ENCODE peak calls at places on chromosomes 3 and 15, in six cellular contexts. C is A549; B is kidney; W is CD8-positive, alpha-beta T cell; Q is cardiac muscle cell; O is ovary. U is an unnamed sample. For H3K9me3, the result is how much of the 10 kb centered on the place peaks cover.

GRCh38 chr3:12908859-12909258 is 67.5 kb upstream of the RPL32 start:
- DNase-seq in C (no peak), W (no peak), O (no peak), B (no peak), Q (no peak), U (no peak)

GRCh38 chr15:73540161-73540560 is 93.0 kb downstream of the NPTN start:
- DNase-seq in B (no peak), C (peak), O (no peak), Q (no peak), W (no peak), U (no peak)

GRCh38 chr3:64685800-64686445 is 1.9 kb downstream of the ADAMTS9 start:
- DNase-seq in B (peak), O (peak), Q (peak), W (no peak), C (peak), U (peak)

GRCh38 chr15:41498657-41499056 is 5.0 kb downstream of the ITPKA start:
- DNase-seq in W (no peak), C (no peak), O (no peak), Q (no peak), B (no peak), U (no peak)

GRCh38 chr3:138936763-138937689 is 9.9 kb downstream of the FOXL2 start:
- DNase-seq in W (no peak), O (peak), C (no peak), B (no peak), Q (no peak), U (no peak)

GRCh38 chr3:27127879-27128278 is 241.3 kb downstream of the NEK10 start:
- DNase-seq in Q (no peak), O (no peak), W (no peak), C (no peak), B (no peak), U (no peak)

GRCh38 chr3:152538518-152538917 is 269.8 kb downstream of the MBNL1 start:
- DNase-seq in C (no peak), O (no peak), Q (no peak), B (no peak), W (no peak), U (no peak)

GRCh38 chr15:67091073-67091965 is 25.9 kb downstream of the SMAD3 start:
- DNase-seq in B (peak), O (peak), Q (peak), W (peak), C (peak), U (no peak)

GRCh38 chr3:193857996-193858395 is 265.0 kb downstream of the OPA1 start:
- DNase-seq in Q (no peak), O (no peak), B (no peak), C (peak), W (no peak), U (no peak)

GRCh38 chr3:69749461-69749860 is 10.2 kb downstream of the MITF start:
- DNase-seq in B (no peak), O (no peak), W (no peak), Q (no peak), C (no peak), U (no peak)

GRCh38 chr3:42473083-42473932 is 29.1 kb upstream of the VIPR1 start:
- DNase-seq in C (no peak), W (no peak), Q (peak), O (no peak), B (peak), U (peak)

GRCh38 chr3:159102001-159102400 is 300.1 kb downstream of the MFSD1 start:
- DNase-seq in B (no peak), C (no peak), W (no peak), O (no peak), Q (no peak), U (no peak)

GRCh38 chr15:39511000-39511914 is 69.6 kb upstream of the THBS1 start:
- DNase-seq in O (peak), C (peak), B (peak), Q (peak), W (no peak), U (no peak)

GRCh38 chr3:15253023-15253697 is 47.1 kb downstream of the CAPN7 start:
- DNase-seq in O (no peak), B (no peak), C (no peak), Q (no peak), W (no peak), U (no peak)

GRCh38 chr15:100588638-100589242 is 13.2 kb downstream of the LINS1 start:
- DNase-seq in B (no peak), Q (peak), W (no peak), C (peak), O (no peak), U (no peak)

GRCh38 chr15:61200626-61201025 is 28.5 kb downstream of the RORA start:
- DNase-seq in C (no peak), B (no peak), O (no peak), W (no peak), Q (no peak), U (no peak)

GRCh38 chr15:43105077-43105769 is 615 bp downstream of the UBR1 start:
- DNase-seq in C (peak), O (no peak), W (no peak), Q (peak), B (no peak), U (no peak)

GRCh38 chr3:18122264-18122663 is 302.9 kb downstream of the SATB1 start:
- DNase-seq in C (no peak), Q (no peak), B (no peak), W (no peak), O (no peak), U (no peak)

GRCh38 chr3:151813777-151814176 is at the start of gene AADAC:
- DNase-seq in Q (no peak), C (no peak), O (no peak), B (no peak), W (no peak), U (no peak)

GRCh38 chr3:94292151-94292550 is 229.3 kb downstream of the NSUN3 start:
- DNase-seq in B (no peak), Q (no peak), W (no peak), C (no peak), O (no peak), U (no peak)

GRCh38 chr3:15629860-15630597 is 28.5 kb downstream of the BTD start:
- DNase-seq in B (no peak), C (peak), Q (peak), O (no peak), W (peak), U (no peak)

GRCh38 chr3:137946341-137946973 is 63.5 kb upstream of the CLDN18 start:
- DNase-seq in B (peak), W (peak), Q (peak), C (peak), O (peak), U (peak)

GRCh38 chr15:90956551-90957104 is 1.9 kb downstream of the RCCD1 start:
- DNase-seq in W (peak), C (peak), B (peak), O (peak), Q (peak), U (peak)

GRCh38 chr15:100892013-100892355 is 12.4 kb downstream of the ALDH1A3 start:
- DNase-seq in W (no peak), O (no peak), Q (no peak), C (no peak), B (no peak), U (no peak)

GRCh38 chr15:88894819-88895767 is at the start of gene HAPLN3:
- DNase-seq in Q (peak), C (peak), O (peak), B (peak), W (peak), U (no peak)

GRCh38 chr3:98734737-98735136 is 28.4 kb upstream of the ST3GAL6 start:
- DNase-seq in B (no peak), W (no peak), O (no peak), C (no peak), Q (no peak), U (no peak)

GRCh38 chr3:80060664-80061063 is 292.9 kb upstream of the ROBO1 start:
- DNase-seq in W (no peak), B (no peak), Q (no peak), O (no peak), C (no peak), U (no peak)

GRCh38 chr3:148162132-148162531 is 535.6 kb upstream of the AGTR1 start:
- DNase-seq in Q (no peak), O (no peak), W (no peak), B (no peak), C (no peak), U (no peak)

GRCh38 chr15:85475317-85475701 is 94.9 kb downstream of the AKAP13 start:
- DNase-seq in C (no peak), B (no peak), W (no peak), O (no peak), Q (no peak), U (no peak)

GRCh38 chr3:52211268-52211891 is 13.4 kb downstream of the ALAS1 start:
- DNase-seq in O (no peak), Q (no peak), W (no peak), C (no peak), B (no peak), U (no peak)

GRCh38 chr3:52210037-52210436 is 12.1 kb downstream of the ALAS1 start:
- DNase-seq in W (no peak), O (no peak), Q (no peak), C (no peak), B (no peak), U (no peak)

GRCh38 chr3:52208556-52208955 is 10.6 kb downstream of the ALAS1 start:
- DNase-seq in W (no peak), Q (no peak), C (no peak), O (no peak), B (no peak), U (no peak)

GRCh38 chr3:52213005-52213404 is 12.4 kb downstream of the TLR9 start:
- DNase-seq in O (no peak), C (no peak), B (no peak), W (no peak), Q (no peak), U (no peak)

GRCh38 chr3:52210550-52211046 is 12.6 kb downstream of the ALAS1 start:
- DNase-seq in O (no peak), B (no peak), W (no peak), Q (no peak), C (peak), U (no peak)
- TF ChIP-seq CTCF in O (no peak), B (no peak), W (no peak), Q (no peak), C (no peak), U (no peak)

GRCh38 chr15:45023659-45024320 is 795 bp downstream of the SORD start:
- DNase-seq in B (no peak), W (no peak), C (peak), Q (peak), O (no peak), U (no peak)

GRCh38 chr15:45030743-45031142 is 7.7 kb downstream of the SORD start:
- DNase-seq in W (no peak), C (no peak), B (no peak), Q (no peak), O (no peak), U (no peak)

GRCh38 chr15:45022871-45023658 is at the start of gene SORD:
- DNase-seq in W (peak), B (peak), C (peak), O (peak), Q (peak), U (peak)

GRCh38 chr15:45026646-45027045 is 3.7 kb downstream of the SORD start:
- DNase-seq in C (no peak), O (no peak), W (no peak), Q (peak), B (no peak), U (no peak)

GRCh38 chr15:45027220-45027619 is 4.2 kb downstream of the SORD start:
- DNase-seq in C (no peak), O (no peak), B (no peak), Q (peak), W (no peak), U (no peak)
- H3K9me3 ChIP-seq in C (under half), O (under half), B (under half), Q (under half), W (under half), U (under half)

GRCh38 chr3:55630280-55630920 is 143.3 kb upstream of the WNT5A start:
- DNase-seq in W (no peak), B (no peak), Q (no peak), O (no peak), C (no peak), U (no peak)

GRCh38 chr3:55631766-55632331 is 144.7 kb upstream of the WNT5A start:
- DNase-seq in Q (no peak), B (no peak), O (no peak), C (no peak), W (no peak), U (no peak)

GRCh38 chr3:55626284-55626675 is 139.2 kb upstream of the WNT5A start:
- DNase-seq in B (no peak), Q (no peak), O (no peak), C (no peak), W (no peak), U (no peak)

GRCh38 chr3:55630921-55631299 is 143.8 kb upstream of the WNT5A start:
- DNase-seq in B (no peak), Q (no peak), C (no peak), O (no peak), W (no peak), U (no peak)

GRCh38 chr3:55629432-55629831 is 142.3 kb upstream of the WNT5A start:
- DNase-seq in B (no peak), Q (peak), C (no peak), O (peak), W (no peak), U (peak)
- TF ChIP-seq CTCF in B (no peak), Q (no peak), C (no peak), O (no peak), W (no peak), U (no peak)

GRCh38 chr3:73279-73678 is 123.3 kb upstream of the CHL1 start:
- DNase-seq in W (no peak), C (no peak), B (no peak), Q (no peak), O (no peak), U (no peak)
- H3K9me3 ChIP-seq in W (under half), C (under half), B (under half), Q (under half), O (under half), U (under half)

GRCh38 chr3:101495552-101495951 is 17.5 kb downstream of the SENP7 start:
- DNase-seq in O (no peak), W (no peak), B (no peak), Q (no peak), C (peak), U (no peak)
- TF ChIP-seq CTCF in O (no peak), W (no peak), B (no peak), Q (no peak), C (peak), U (no peak)

DNA sequence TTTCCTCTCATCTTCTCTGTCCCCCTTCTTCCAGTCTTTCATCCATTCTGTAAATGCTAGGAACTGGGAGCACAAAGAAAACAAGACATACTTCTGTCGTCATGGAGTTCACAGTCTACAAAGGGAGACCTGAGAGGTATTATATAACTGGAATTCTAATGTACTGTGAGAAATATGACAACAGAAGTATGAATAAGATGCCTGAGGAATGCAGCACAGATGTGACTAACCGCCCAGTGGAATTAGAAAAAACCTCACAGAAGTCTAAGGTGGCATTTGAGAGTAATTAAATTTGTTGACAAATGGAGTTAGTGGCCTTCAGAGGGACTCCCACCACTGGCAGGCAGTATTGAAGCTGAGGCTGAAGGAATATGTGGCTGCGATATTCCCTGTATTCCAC is 168.5 kb upstream of the FAM3D start:
- DNase-seq in O (no peak), C (no peak), B (no peak), W (no peak), Q (no peak), U (no peak)
- H3K9me3 ChIP-seq in O (under half), C (under half), B (under half), W (under half), Q (under half), U (under half)

DNA sequence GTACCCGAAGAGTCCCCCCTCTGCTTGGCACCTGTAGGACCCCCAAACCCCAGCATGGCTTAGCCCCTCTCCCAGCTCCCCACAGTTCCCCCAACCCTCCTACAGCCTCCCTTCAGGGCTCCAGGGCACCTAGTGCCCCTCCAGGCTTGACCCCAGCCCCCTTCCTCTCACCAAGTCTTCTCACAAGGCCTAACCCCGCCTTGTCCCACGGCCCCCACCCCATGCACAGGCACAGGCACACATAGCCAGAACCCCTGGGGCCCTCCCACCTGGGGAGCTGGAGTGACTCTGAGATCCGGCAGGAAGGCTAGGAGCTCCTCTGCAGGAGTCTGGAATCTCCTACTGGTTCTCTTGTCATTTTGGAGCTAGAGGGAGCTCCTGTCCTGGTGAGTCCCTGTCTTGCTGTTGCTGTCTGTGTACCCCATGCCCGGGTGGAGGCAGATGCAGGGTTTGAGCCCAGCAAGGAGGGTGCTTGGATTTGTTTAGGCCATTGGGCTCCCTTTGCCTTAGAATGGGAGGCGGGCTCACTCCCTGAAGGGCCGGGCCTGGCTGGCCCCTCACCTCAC is 39.6 kb downstream of the KLF13 start:
- DNase-seq in Q (no peak), O (peak), B (peak), W (no peak), C (no peak), U (peak)
- TF ChIP-seq CTCF in Q (peak), O (no peak), B (no peak), W (peak), C (no peak), U (peak)

DNA sequence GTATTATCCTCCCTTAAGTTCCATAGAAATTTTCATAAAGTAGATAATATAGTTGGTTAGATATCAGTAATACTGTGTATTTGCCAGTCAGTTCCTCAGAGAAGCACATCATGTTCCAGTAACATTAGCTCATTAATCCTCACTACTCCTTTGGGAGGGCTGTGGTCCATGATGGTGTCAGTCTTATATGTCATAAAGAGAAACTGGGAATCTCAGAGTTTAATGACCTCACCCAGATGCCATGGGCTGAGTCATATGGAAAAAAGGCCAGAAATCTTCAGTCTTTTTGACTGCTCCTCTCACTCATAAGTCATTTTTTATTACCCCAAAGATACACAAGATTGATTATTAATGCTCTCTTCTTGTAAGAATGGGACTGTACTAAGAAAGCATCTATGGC is 188.6 kb downstream of the CHL1 start:
- DNase-seq in Q (no peak), O (no peak), B (no peak), W (no peak), C (peak), U (no peak)
- H3K9me3 ChIP-seq in Q (under half), O (under half), B (under half), W (under half), C (under half), U (under half)